ENCODE peak calls at places on chromosomes 16 and 17, in four cellular contexts. B is hepatocyte, C is activated T-cell treated with anti-CD3 and anti-CD28 coated beads for 24 hours, M is nucleus accumbens. O is an unnamed sample.

GRCh38 chr17:48132375-48132774 is 24.8 kb downstream of the SNX11 start:
- DNase-seq in B (no peak), C (no peak), M (no peak), O (no peak)

GRCh38 chr17:50662632-50663225 is 28.0 kb downstream of the ABCC3 start:
- DNase-seq in B (no peak), C (no peak), M (no peak), O (no peak)

GRCh38 chr17:33871720-33872535 is 383.2 kb upstream of the CCL2 start:
- DNase-seq in B (peak), C (no peak), M (no peak), O (no peak)

GRCh38 chr16:75288181-75288580 is 36.8 kb upstream of the BCAR1 start:
- DNase-seq in B (no peak), C (no peak), M (no peak), O (no peak)

GRCh38 chr16:9151597-9151996 is 60.2 kb downstream of the HAPSTR1 start:
- DNase-seq in B (peak), C (no peak), M (no peak), O (no peak)

GRCh38 chr17:76382803-76383644 is 1.4 kb upstream of the SPHK1 start:
- DNase-seq in B (peak), C (peak), M (no peak), O (no peak)

GRCh38 chr17:66518677-66519076 is 216.3 kb downstream of the PRKCA start:
- DNase-seq in B (no peak), C (no peak), M (no peak), O (no peak)

GRCh38 chr17:27239046-27239445 is 54.9 kb upstream of the WSB1 start:
- DNase-seq in B (no peak), C (no peak), M (no peak), O (no peak)

GRCh38 chr16:14514967-14515366 is 115.1 kb downstream of the PARN start:
- DNase-seq in B (no peak), C (no peak), M (no peak), O (no peak)

GRCh38 chr17:2928294-2928890 is 132.2 kb downstream of the RAP1GAP2 start:
- DNase-seq in B (peak), C (no peak), M (no peak), O (no peak)

O was measured in posterior cingulate gyrus.